ENCODE peak calls at places on chromosomes 12 and 14, in four cellular contexts. Z, U, M and D are unnamed samples.

GRCh38 chr14:23348297-23348655 is 4.4 kb downstream of the SLC22A17 start:
- DNase-seq in M (no peak), U (no peak), Z (no peak), D (no peak)

GRCh38 chr14:105881021-105881930 is 354.9 kb downstream of the TMEM121 start:
- DNase-seq in M (no peak), Z (no peak), U (no peak), D (no peak)

GRCh38 chr12:115975411-115975810 is 302.1 kb downstream of the MED13L start:
- DNase-seq in Z (no peak), M (no peak), U (no peak), D (no peak)

GRCh38 chr14:90839889-90840266 is 23.6 kb upstream of the TTC7B start:
- DNase-seq in U (no peak), Z (no peak), M (no peak), D (no peak)

GRCh38 chr12:52650520-52651081 is 1.4 kb downstream of the KRT2 start:
- DNase-seq in Z (no peak), U (no peak), M (no peak), D (no peak)

GRCh38 chr12:18415227-18415626 is 153.9 kb downstream of the PIK3C2G start:
- DNase-seq in M (no peak), Z (no peak), U (no peak), D (no peak)

GRCh38 chr14:90629471-90629870 is 186.8 kb downstream of the TTC7B start:
- DNase-seq in Z (no peak), M (no peak), U (peak), D (no peak)

GRCh38 chr12:2284857-2285256 is 232.1 kb downstream of the CACNA1C start:
- DNase-seq in U (peak), M (peak), Z (peak), D (peak)

GRCh38 chr14:61203059-61203753 is 77.9 kb downstream of the TMEM30B start:
- DNase-seq in M (no peak), Z (no peak), U (no peak), D (no peak)

GRCh38 chr14:22614240-22614799 is 16.2 kb downstream of the ABHD4 start:
- DNase-seq in Z (no peak), M (peak), U (peak), D (peak)

GRCh38 chr14:92688434-92689375 is 59.7 kb downstream of the LGMN start:
- DNase-seq in M (no peak), Z (no peak), U (no peak), D (no peak)

GRCh38 chr14:80212025-80212402 is 710 bp upstream of the DIO2 start:
- DNase-seq in Z (no peak), U (peak), M (no peak), D (peak)

GRCh38 chr14:80213602-80214001 is 2.3 kb upstream of the DIO2 start:
- DNase-seq in M (peak), Z (peak), U (peak), D (peak)

GRCh38 chr14:80215081-80215480 is 3.8 kb upstream of the DIO2 start:
- DNase-seq in M (no peak), U (peak), Z (no peak), D (no peak)

GRCh38 chr14:80208426-80208950 is 2.8 kb downstream of the DIO2 start:
- DNase-seq in U (no peak), Z (no peak), M (no peak), D (peak)

DNA sequence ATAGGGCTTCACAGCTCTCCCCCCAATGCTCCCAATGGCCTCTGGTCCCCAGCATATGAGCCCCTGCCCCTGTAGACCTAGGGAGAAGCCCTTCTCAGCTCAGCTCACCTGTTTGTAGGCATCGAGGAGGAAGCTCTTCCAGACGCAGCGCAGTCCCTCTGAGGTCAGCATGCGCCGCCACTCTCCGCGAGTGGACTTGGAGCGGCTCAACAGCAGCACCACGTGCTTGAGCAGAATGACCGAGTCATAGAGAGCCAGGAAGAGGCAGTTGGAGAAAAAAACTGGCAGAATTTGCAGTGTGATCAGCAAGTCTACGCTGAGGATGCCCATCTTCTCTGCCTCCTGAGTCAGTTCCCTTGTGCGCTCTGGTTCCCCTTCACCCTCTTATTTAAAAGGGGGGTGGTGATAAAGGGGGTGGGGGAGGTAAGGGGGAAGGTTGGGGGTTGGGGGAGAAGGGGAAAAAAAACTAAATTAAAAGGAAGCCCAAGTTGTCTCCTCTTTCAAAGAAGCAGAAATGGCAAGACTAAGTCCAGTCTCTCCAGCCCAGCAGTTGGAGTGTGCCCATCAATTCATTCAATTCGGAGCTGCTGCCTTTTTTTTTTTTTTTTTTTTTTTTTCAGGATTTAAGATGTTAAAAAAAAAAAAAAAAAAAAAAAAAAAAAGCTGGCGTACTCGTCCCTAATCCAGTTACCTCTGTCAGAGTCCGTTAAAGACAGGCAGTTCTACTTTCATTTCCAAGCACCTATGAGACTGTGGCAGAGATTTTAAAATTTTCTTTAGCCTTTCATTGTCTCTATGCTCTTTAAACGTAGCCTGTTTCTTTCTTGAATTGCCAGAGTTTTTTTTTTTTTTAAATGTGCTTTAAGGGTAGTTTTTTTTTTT is at the start of gene DIO2:
- DNase-seq in Z (no peak), M (no peak), U (peak), D (no peak)
- TF ChIP-seq SMC3 in Z (no peak), M (no peak), U (no peak), D (no peak)

GRCh38 chr14:59215353-59215752 is 26.9 kb downstream of the DAAM1 start:
- DNase-seq in M (peak), Z (no peak), U (peak), D (no peak)

GRCh38 chr14:59215757-59216156 is 27.3 kb downstream of the DAAM1 start:
- DNase-seq in U (no peak), M (peak), Z (no peak), D (no peak)

GRCh38 chr14:59217011-59217410 is 28.5 kb downstream of the DAAM1 start:
- DNase-seq in M (no peak), U (no peak), Z (no peak), D (no peak)

GRCh38 chr14:59213368-59214315 is 25.2 kb downstream of the DAAM1 start:
- DNase-seq in Z (no peak), M (peak), U (peak), D (no peak)

GRCh38 chr14:59214702-59215302 is 26.3 kb downstream of the DAAM1 start:
- DNase-seq in Z (no peak), M (no peak), U (no peak), D (no peak)
- TF ChIP-seq SMC3 in Z (no peak), M (no peak), U (no peak), D (no peak)

GRCh38 chr12:49944718-49945117 is 5.8 kb upstream of the AQP2 start:
- DNase-seq in M (no peak), Z (no peak), U (no peak), D (no peak)
- TF ChIP-seq SMC3 in M (no peak), Z (no peak), U (no peak), D (no peak)

GRCh38 chr14:100634026-100634425 is 46.8 kb upstream of the BEGAIN start:
- DNase-seq in Z (no peak), M (no peak), U (no peak), D (no peak)

GRCh38 chr14:100629098-100629497 is 41.9 kb upstream of the BEGAIN start:
- DNase-seq in U (no peak), Z (no peak), M (no peak), D (no peak)

GRCh38 chr14:100633406-100633805 is 46.2 kb upstream of the BEGAIN start:
- DNase-seq in M (no peak), U (no peak), Z (no peak), D (no peak)

GRCh38 chr14:100628225-100628624 is 41.0 kb upstream of the BEGAIN start:
- DNase-seq in M (no peak), Z (no peak), U (no peak), D (no peak)

DNA sequence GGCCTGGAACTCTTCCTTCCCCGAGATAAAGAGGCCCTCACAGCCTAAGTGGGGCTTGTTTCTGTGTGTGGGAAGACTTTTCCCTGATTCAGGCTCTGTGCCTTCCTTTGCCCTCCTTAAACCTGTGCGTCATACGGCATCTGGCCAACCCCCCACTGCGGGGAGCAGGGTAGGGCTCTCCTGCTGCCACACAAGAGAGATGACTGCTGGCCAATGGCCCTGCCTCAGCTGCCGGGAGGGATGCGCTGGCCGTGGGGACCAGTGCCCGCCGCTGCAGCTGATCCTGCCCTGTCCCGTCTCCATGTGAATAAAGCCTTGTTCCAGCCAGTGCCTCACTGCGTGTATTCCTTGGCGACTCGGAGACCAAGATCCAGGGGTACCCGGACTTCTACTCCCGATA is 42.5 kb upstream of the BEGAIN start:
- DNase-seq in U (no peak), M (no peak), Z (no peak), D (no peak)
- TF ChIP-seq SMC3 in U (no peak), M (no peak), Z (no peak), D (no peak)

DNA sequence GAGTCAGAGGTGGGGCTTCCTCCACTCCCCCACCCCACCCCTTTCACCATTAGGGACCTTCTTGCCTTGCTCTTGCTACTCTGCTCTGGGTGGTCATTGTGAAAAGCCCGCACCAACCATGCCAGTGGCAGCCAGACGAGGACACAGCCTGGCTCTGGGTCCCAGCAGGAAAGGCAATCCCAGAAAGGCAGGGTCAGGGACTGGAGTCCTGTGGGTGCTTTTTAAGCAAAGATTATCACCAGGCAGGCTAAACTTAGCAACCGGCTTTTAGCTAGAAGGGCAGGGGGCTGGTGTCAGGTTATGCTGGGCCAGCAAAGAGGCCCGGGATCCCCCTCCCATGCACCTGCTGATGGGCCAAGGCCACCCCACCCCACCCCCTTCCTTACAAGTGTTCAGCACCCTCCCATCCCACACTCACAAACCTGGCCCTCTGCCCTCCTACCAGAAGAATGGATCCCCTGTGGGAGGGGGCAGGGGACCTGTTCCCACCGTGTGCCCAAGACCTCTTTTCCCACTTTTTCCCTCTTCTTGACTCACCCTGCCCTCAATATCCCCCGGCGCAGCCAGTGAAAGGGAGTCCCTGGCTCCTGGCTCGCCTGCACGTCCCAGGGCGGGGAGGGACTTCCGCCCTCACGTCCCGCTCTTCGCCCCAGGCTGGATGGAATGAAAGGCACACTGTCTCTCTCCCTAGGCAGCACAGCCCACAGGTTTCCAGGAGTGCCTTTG is 1.2 kb upstream of the GAPDH start:
- DNase-seq in U (peak), M (peak), Z (peak), D (peak)
- TF ChIP-seq SMC3 in U (no peak), M (no peak), Z (no peak), D (no peak)

GRCh38 chr12:43540474-43540873 is 11.5 kb downstream of the ADAMTS20 start:
- DNase-seq in Z (no peak), M (no peak), U (no peak), D (no peak)

DNA sequence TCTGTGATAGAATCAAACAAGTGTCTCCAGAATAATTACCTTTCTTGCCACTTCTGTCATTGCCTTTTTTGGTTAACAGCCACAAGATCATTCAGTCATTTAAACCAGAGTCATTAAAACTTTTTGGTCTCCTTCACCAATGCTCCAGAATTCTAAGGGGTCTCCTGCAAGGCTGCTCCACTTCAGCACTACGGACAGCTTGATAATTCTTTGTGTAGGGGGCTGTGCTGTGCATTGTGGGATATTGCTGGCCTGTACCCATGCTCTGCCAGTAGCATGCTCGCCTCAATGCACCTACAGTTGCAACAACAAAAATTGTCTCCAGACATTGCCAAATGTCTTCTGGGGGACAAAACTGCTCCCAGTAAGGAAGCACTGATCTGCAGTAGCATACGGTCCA is 7.3 kb downstream of the ADAMTS20 start:
- DNase-seq in M (no peak), U (no peak), Z (no peak), D (no peak)
- TF ChIP-seq SMC3 in M (no peak), U (no peak), Z (no peak), D (no peak)

GRCh38 chr12:105414088-105414487 is 83.6 kb downstream of the C12orf75 start:
- DNase-seq in U (no peak), M (no peak), Z (no peak), D (no peak)

GRCh38 chr12:105406497-105406896 is 76.0 kb downstream of the C12orf75 start:
- DNase-seq in M (no peak), U (no peak), Z (no peak), D (no peak)

GRCh38 chr12:105409286-105409685 is 78.8 kb downstream of the C12orf75 start:
- DNase-seq in Z (no peak), M (no peak), U (no peak), D (no peak)

DNA sequence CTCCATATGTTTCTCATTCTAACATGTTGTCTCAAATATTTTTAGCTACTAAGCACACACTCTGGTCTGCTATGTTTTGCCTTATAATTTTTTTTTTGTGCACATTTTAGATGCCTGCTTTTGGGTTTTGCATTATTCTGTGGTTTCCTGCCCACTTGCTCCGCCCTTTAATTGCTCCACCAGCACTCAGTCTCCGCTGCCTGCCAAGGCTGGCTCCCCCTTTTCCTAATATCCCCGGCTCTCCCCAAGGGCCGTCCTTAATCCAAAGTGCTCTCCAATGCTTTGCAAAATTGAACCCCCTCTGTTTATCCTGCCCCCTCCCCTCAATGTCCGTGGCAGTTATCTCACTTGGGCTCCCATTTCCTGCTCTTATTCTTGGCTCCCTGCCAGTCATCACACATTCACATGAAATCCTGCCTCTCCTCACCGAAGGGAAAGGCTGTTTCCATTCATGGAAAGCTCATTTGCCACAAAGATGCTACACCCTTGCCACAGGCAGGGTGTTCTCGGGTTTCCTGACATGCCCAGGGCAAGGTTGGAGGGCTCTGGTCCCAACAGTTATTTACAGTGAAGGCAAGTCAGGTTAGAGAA is 79.5 kb downstream of the C12orf75 start:
- DNase-seq in U (no peak), M (no peak), Z (no peak), D (no peak)
- TF ChIP-seq SMC3 in U (no peak), M (no peak), Z (no peak), D (no peak)

DNA sequence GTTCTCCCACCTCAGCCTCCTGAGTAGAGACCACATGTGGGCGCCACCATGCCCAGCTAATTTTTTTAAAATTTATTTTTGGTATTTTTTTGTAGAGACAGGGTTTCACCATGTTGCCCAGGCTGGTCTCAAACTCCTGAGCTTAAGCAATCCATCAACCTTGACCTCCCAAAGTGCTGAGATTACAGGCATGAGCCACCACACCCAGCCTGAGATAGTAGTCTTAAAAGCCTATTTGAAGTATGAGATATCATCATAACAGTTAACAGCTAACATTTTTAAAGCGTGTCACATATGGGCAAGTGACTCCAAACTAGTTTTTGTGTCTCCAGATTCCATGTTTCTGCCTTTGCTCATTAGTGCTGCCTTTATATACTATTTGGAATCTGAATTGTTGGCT is 74.6 kb upstream of the WSCD2 start:
- DNase-seq in M (no peak), U (no peak), Z (no peak), D (no peak)
- TF ChIP-seq SMC3 in M (no peak), U (no peak), Z (no peak), D (no peak)

GRCh38 chr14:49463146-49463545 is 123.0 kb downstream of the RPS29 start:
- DNase-seq in U (no peak), M (no peak), Z (no peak), D (no peak)

GRCh38 chr14:49456589-49456988 is 129.6 kb downstream of the RPS29 start:
- DNase-seq in U (no peak), M (no peak), Z (no peak), D (no peak)

GRCh38 chr14:49464885-49465284 is 121.3 kb downstream of the RPS29 start:
- DNase-seq in Z (peak), U (no peak), M (peak), D (peak)

GRCh38 chr14:49460647-49461046 is 125.5 kb downstream of the RPS29 start:
- DNase-seq in U (no peak), M (no peak), Z (no peak), D (no peak)

GRCh38 chr14:49461529-49462401 is 124.4 kb downstream of the RPS29 start:
- DNase-seq in U (peak), M (peak), Z (peak), D (peak)
- TF ChIP-seq SMC3 in U (peak), M (peak), Z (peak), D (peak)